ENCODE peak calls at places on chromosomes 6 and 20, in ten cellular contexts. T is transverse colon, W is stomach, H is A549, Z is suprapubic skin, X is ovary, E is H1, L is HepG2, N is tibial nerve, O is sigmoid colon. Q is an unnamed sample.

GRCh38 chr6:12203001-12203400 is 87.2 kb upstream of the EDN1 start:
- DNase-seq in L (peak), E (no peak), Z (no peak), X (no peak), N (no peak), W (no peak), T (no peak), H (peak), O (no peak), Q (no peak)

GRCh38 chr6:156310701-156311100 is 466.5 kb upstream of the ARID1B start:
- DNase-seq in W (no peak), L (no peak), X (no peak), O (no peak), T (no peak), N (no peak), Z (no peak), E (no peak), H (no peak), Q (no peak)

GRCh38 chr6:161128680-161129196 is 137.2 kb downstream of the MAP3K4 start:
- DNase-seq in H (peak), L (no peak), O (no peak), E (no peak), T (no peak), W (no peak), Z (no peak), X (no peak), N (no peak), Q (no peak)

GRCh38 chr6:121971886-121972285 is 427.6 kb upstream of the HSF2 start:
- DNase-seq in Z (no peak), X (no peak), T (no peak), L (no peak), W (no peak), E (no peak), N (no peak), O (no peak), H (no peak), Q (no peak)

GRCh38 chr6:25907475-25908014 is 22.9 kb downstream of the SLC17A2 start:
- DNase-seq in X (no peak), O (no peak), Z (no peak), H (no peak), N (no peak), W (no peak), L (peak), T (no peak), E (no peak), Q (no peak)

GRCh38 chr6:125508793-125509192 is 207.0 kb upstream of the HDDC2 start:
- DNase-seq in L (no peak), T (no peak), Z (no peak), W (no peak), H (no peak), O (no peak), E (no peak), X (no peak), N (no peak), Q (no peak)

GRCh38 chr6:168274046-168274952 is 45.3 kb downstream of the DACT2 start:
- DNase-seq in H (peak), X (no peak), W (peak), O (no peak), E (no peak), Z (no peak), N (no peak), T (peak), L (peak), Q (no peak)

GRCh38 chr6:106064766-106065165 is 21.4 kb upstream of the PRDM1 start:
- DNase-seq in X (no peak), W (no peak), H (no peak), O (no peak), L (no peak), T (no peak), N (no peak), E (no peak), Z (no peak), Q (peak)

GRCh38 chr6:159842035-159842434 is 42.0 kb downstream of the PNLDC1 start:
- DNase-seq in L (peak), E (no peak), N (no peak), H (peak), T (no peak), O (no peak), W (no peak), Z (no peak), X (no peak), Q (no peak)

GRCh38 chr6:15326072-15326614 is 80.3 kb downstream of the JARID2 start:
- DNase-seq in H (no peak), N (no peak), E (peak), L (no peak), W (no peak), X (no peak), Z (no peak), T (no peak), O (no peak), Q (no peak)

GRCh38 chr6:167836722-167837121 is 10.0 kb downstream of the AFDN start:
- DNase-seq in E (no peak), N (no peak), Z (no peak), O (no peak), W (no peak), X (no peak), H (no peak), T (no peak), L (no peak), Q (no peak)

GRCh38 chr20:49713779-49714712 is at the start of gene B4GALT5:
- DNase-seq in H (peak), L (peak), X (peak), W (peak), E (peak), N (peak), O (peak), T (peak), Z (peak), Q (no peak)

GRCh38 chr20:39850236-39850635 is 838.8 kb downstream of the MAFB start:
- DNase-seq in L (no peak), H (no peak), E (no peak), Z (no peak), X (no peak), O (no peak), T (no peak), W (no peak), N (no peak), Q (no peak)

GRCh38 chr20:46400828-46401477 is 5.5 kb downstream of the ELMO2 start:
- DNase-seq in W (no peak), E (no peak), L (no peak), Z (no peak), T (no peak), H (no peak), O (no peak), N (no peak), X (no peak), Q (no peak)

GRCh38 chr6:33375143-33375649 is 16.4 kb upstream of the KIFC1 start:
- DNase-seq in L (no peak), N (peak), H (peak), E (no peak), O (peak), X (peak), T (peak), Z (peak), W (peak), Q (peak)

GRCh38 chr20:19628570-19629134 is 129.4 kb upstream of the RIN2 start:
- DNase-seq in X (no peak), N (no peak), H (peak), L (peak), W (peak), O (no peak), E (peak), T (peak), Z (no peak), Q (no peak)

GRCh38 chr20:61118429-61119224 is 133.4 kb upstream of the CDH4 start:
- DNase-seq in T (no peak), H (peak), W (no peak), Z (no peak), L (no peak), N (no peak), E (no peak), O (no peak), X (no peak), Q (no peak)

GRCh38 chr6:16982827-16983226 is 119.0 kb upstream of the STMND1 start:
- DNase-seq in W (no peak), E (no peak), N (no peak), L (no peak), X (no peak), H (no peak), O (no peak), T (no peak), Z (no peak), Q (no peak)

GRCh38 chr6:66153247-66153646 is 446.2 kb upstream of the EYS start:
- DNase-seq in W (no peak), E (no peak), Z (no peak), H (no peak), L (no peak), O (no peak), X (no peak), N (no peak), T (no peak), Q (no peak)

GRCh38 chr6:147205690-147206600 is 1.7 kb downstream of the STXBP5 start:
- DNase-seq in H (peak), X (no peak), O (no peak), L (peak), T (peak), W (no peak), Z (no peak), E (no peak), N (no peak), Q (no peak)

GRCh38 chr6:17930321-17930993 is 57.0 kb downstream of the KIF13A start:
- DNase-seq in E (no peak), N (no peak), T (no peak), L (peak), W (no peak), O (no peak), Z (no peak), H (no peak), X (no peak), Q (peak)

GRCh38 chr6:113854531-113855499 is 2.3 kb upstream of the MARCKS start:
- DNase-seq in L (peak), W (peak), O (peak), X (peak), T (peak), N (peak), H (peak), E (peak), Z (peak), Q (no peak)

GRCh38 chr20:46994341-46994740 is 99.7 kb downstream of the EYA2 start:
- DNase-seq in E (no peak), Z (no peak), H (no peak), O (no peak), L (no peak), T (peak), X (no peak), N (no peak), W (peak), Q (no peak)

GRCh38 chr6:112337209-112337638 is 9.9 kb upstream of the RFPL4B start:
- DNase-seq in T (no peak), W (peak), H (peak), X (peak), O (peak), E (peak), Z (peak), L (peak), N (peak), Q (no peak)

GRCh38 chr6:67345946-67346345 is 1289.1 kb upstream of the ADGRB3 start:
- DNase-seq in W (no peak), L (peak), O (no peak), T (no peak), N (no peak), X (no peak), Z (no peak), E (no peak), H (no peak), Q (no peak)

GRCh38 chr20:57399587-57400261 is 8.5 kb downstream of the RBM38 start:
- DNase-seq in E (no peak), L (no peak), T (peak), O (peak), N (no peak), Z (no peak), X (peak), H (no peak), W (peak), Q (no peak)

GRCh38 chr6:49775043-49775442 is 12.0 kb downstream of the PGK2 start:
- DNase-seq in H (no peak), O (no peak), W (no peak), Z (no peak), N (no peak), X (no peak), L (no peak), E (no peak), T (no peak), Q (no peak)

GRCh38 chr6:154509421-154510143 is 903 bp downstream of the CNKSR3 start:
- DNase-seq in X (peak), W (peak), O (peak), E (peak), T (peak), H (no peak), Z (peak), L (peak), N (no peak), Q (no peak)

GRCh38 chr6:54286141-54286540 is 22.1 kb upstream of the TINAG start:
- DNase-seq in X (no peak), O (no peak), E (no peak), H (no peak), Z (no peak), T (no peak), W (no peak), L (no peak), N (no peak), Q (no peak)

GRCh38 chr6:105781248-105781647 is 304.9 kb upstream of the PRDM1 start:
- DNase-seq in Z (no peak), X (no peak), W (no peak), H (no peak), O (no peak), T (no peak), E (no peak), L (no peak), N (no peak), Q (no peak)

GRCh38 chr6:1908784-1909183 is 299.1 kb downstream of the FOXC1 start:
- DNase-seq in X (no peak), Z (no peak), E (no peak), W (no peak), N (no peak), O (no peak), T (no peak), H (no peak), L (no peak), Q (peak)

GRCh38 chr6:94893327-94893726 is 684.0 kb upstream of the MANEA start:
- DNase-seq in X (no peak), T (no peak), N (no peak), L (no peak), H (no peak), Z (no peak), E (no peak), O (no peak), W (no peak), Q (no peak)

GRCh38 chr6:73180076-73180717 is 45.1 kb downstream of the KHDC1L start:
- DNase-seq in Z (no peak), H (no peak), L (no peak), N (no peak), O (no peak), X (no peak), E (no peak), T (no peak), W (no peak), Q (no peak)
- TF ChIP-seq EP300 in Z (no peak), H (no peak), L (no peak), N (no peak), O (no peak), X (no peak), E (no peak), T (no peak), W (no peak), Q (no peak)

GRCh38 chr6:37171970-37172812 is 2.2 kb downstream of the PIM1 start:
- DNase-seq in N (peak), H (peak), E (peak), Z (peak), O (peak), T (peak), L (peak), W (peak), X (peak), Q (peak)

GRCh38 chr6:37174196-37174514 is 4.2 kb downstream of the PIM1 start:
- DNase-seq in O (no peak), E (no peak), L (no peak), T (no peak), W (no peak), H (no peak), N (no peak), X (no peak), Z (no peak), Q (no peak)

GRCh38 chr6:37173573-37174195 is 3.7 kb downstream of the PIM1 start:
- DNase-seq in T (no peak), X (no peak), O (no peak), H (no peak), N (no peak), Z (no peak), E (no peak), W (no peak), L (no peak), Q (no peak)

GRCh38 chr6:37174515-37175331 is 4.8 kb downstream of the PIM1 start:
- DNase-seq in W (no peak), H (no peak), Z (no peak), T (no peak), O (no peak), X (no peak), L (no peak), E (no peak), N (no peak), Q (no peak)

DNA sequence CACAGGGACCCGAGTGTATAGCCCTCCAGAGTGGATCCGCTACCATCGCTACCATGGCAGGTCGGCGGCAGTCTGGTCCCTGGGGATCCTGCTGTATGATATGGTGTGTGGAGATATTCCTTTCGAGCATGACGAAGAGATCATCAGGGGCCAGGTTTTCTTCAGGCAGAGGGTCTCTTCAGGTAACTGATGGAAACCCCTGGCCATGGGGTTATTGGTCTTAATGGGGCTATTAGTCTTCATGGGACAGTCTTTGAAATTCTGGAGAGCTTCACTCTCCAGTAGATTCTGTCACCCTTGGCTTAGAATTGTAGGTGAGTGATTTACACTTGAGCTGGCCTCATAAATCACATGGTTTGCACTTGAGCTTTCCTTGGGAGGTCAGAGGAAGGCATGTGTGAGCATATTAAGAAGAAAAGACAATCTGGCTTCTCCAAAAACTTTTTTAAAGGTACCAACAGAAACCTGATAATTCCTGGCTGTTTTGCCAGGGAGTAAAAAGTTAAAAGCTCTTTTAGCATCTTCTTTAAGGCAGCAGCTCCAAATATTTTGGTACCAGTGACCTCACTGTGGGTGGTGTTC is 3.1 kb downstream of the PIM1 start:
- DNase-seq in L (no peak), T (no peak), Z (no peak), N (no peak), O (no peak), X (no peak), E (no peak), W (no peak), H (no peak), Q (no peak)
- H3K27ac ChIP-seq in L (no peak), T (peak), Z (no peak), N (no peak), O (peak), X (no peak), E (no peak), W (no peak), H (no peak), Q (peak)

DNA sequence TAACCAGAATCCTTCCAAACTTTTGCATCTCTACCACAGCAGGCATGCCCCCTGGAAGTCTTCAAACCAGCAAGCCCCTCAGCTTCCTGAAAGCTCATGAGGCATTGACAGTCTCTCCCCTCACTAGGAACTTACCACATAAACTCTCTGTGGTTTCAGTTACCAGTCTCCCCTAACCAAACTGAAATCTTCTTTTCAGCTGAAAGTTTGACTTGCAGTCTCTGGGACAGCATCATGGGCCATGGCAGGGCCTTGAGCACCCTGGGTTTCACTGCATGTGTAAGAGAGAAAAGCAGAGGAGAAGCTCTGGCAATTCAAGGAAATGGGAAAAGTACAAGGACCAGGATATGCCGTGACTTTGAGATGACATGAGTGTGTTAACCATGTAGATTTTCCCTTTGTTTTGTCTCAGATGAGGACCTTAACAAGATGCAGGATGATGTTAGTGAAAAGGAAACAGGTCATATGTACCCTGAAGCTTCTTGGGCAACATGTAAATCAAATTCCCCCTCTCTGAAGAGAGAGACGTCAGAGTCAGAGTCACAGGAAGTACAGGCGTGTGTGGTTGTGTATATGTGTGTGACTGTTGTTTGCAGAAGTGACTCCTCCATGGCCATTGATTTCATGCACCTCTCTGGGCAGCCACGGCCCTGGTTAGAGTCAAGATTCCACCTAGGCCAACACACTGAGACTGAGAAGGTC is 106.3 kb downstream of the TNFRSF21 start:
- DNase-seq in X (no peak), H (no peak), O (no peak), E (no peak), L (no peak), N (no peak), Z (no peak), T (no peak), W (no peak), Q (no peak)
- TF ChIP-seq EP300 in X (no peak), H (no peak), O (no peak), E (no peak), L (no peak), N (no peak), Z (no peak), T (no peak), W (no peak), Q (no peak)

GRCh38 chr6:82259389-82259788 is 11.8 kb upstream of the IBTK start:
- DNase-seq in T (no peak), L (no peak), H (no peak), E (no peak), Z (no peak), O (no peak), X (no peak), N (no peak), W (no peak), Q (no peak)

GRCh38 chr6:82264824-82265223 is 17.3 kb upstream of the IBTK start:
- DNase-seq in E (no peak), H (no peak), X (no peak), Z (no peak), T (no peak), L (no peak), N (no peak), W (no peak), O (no peak), Q (no peak)

GRCh38 chr6:82264321-82264720 is 16.8 kb upstream of the IBTK start:
- DNase-seq in X (no peak), E (no peak), H (no peak), N (no peak), L (no peak), Z (no peak), W (no peak), O (no peak), T (no peak), Q (no peak)

GRCh38 chr6:82263916-82264315 is 16.4 kb upstream of the IBTK start:
- DNase-seq in T (no peak), N (no peak), H (no peak), Z (no peak), O (no peak), L (no peak), W (no peak), X (no peak), E (no peak), Q (no peak)

GRCh38 chr6:82260890-82261732 is 13.6 kb upstream of the IBTK start:
- DNase-seq in L (no peak), N (no peak), H (no peak), X (no peak), E (no peak), T (no peak), Z (no peak), O (no peak), W (no peak), Q (no peak)
- H3K27ac ChIP-seq in L (no peak), N (no peak), H (peak), X (no peak), E (no peak), T (no peak), Z (no peak), O (peak), W (no peak), Q (peak)

DNA sequence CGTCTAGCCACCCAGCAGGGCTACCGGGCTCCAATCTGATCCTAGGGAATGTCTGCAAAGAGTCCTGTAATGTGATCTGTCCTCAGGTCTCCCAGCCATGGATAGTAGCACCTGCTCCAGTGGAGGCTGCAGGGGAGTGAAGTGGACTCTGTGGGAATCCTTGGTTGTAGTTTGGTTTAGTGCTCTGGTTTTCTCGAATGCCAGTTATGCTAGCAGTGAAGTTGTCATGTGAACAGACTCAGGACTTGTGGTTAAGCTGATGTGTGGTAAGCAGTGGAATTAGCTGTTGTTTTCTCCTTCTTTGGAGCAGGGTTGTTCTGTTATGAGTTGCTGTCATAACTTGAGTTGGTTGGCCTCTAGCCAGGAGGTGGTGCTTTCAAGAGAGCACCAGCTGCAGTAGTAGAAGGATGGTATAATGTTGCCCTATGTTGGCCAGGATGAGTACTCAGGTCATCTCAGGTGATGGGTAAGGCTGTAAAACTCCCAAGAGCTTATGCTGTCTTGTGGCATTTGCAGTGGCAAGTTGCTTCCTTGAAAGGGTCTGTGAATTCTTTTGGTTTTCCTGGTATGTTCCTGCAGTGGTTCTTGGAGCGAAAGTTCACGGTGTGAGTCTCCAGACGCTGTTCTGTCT is 390.2 kb downstream of the UTRN start:
- DNase-seq in Z (no peak), H (no peak), E (no peak), X (no peak), T (peak), W (no peak), N (no peak), O (no peak), L (no peak), Q (no peak)
- TF ChIP-seq EP300 in Z (no peak), H (no peak), E (no peak), X (no peak), T (no peak), W (no peak), N (no peak), O (no peak), L (no peak), Q (no peak)

GRCh38 chr6:127464881-127465459 is 5.8 kb upstream of the KIAA0408 start:
- DNase-seq in E (peak), N (peak), T (peak), X (peak), Z (peak), O (peak), W (peak), H (peak), L (peak), Q (no peak)
- H3K27ac ChIP-seq in E (no peak), N (no peak), T (peak), X (peak), Z (no peak), O (peak), W (no peak), H (no peak), L (no peak), Q (peak)